ENCODE peak calls at places on chromosomes 13 and 19, in ten cellular contexts. One of them, this sample, is unnamed.

GRCh38 chr19:8148410-8149231 is 771 bp downstream of the FBN3 start:
- DNase-seq in activated T-helper 1 cell treated with anti-CD3 and anti-CD28 coated beads, Interleukin-12 subunit alpha, Interleukin-12 subunit beta, Interleukin-2, Interleukin-4 antibody, amounts not matched to agents 30 ng/mL and 10 ng/mL and 1 ng/mL, durations not matched to agents 14 hours and 24 hours and 36 hours: no peak
- DNase-seq in left ventricle myocardium superior: no peak
- DNase-seq in osteocyte: no peak
- DNase-seq in LoVo: no peak
- DNase-seq in HAP-1: peak; percentile 56
- DNase-seq in stimulated activated CD8-positive, alpha-beta memory T cell treated with anti-CD3 and anti-CD28 coated beads, Interleukin-15, amount 100 ng/mL, for 1 hour: no peak
- DNase-seq in brain microvascular endothelial cell: no peak
- DNase-seq in T-helper 1 cell: no peak
- DNase-seq in substantia nigra: no peak
- DNase-seq in this sample: no peak

GRCh38 chr19:18063463-18063862 is 23.3 kb downstream of the IL12RB1 start:
- DNase-seq in activated T-helper 1 cell treated with anti-CD3 and anti-CD28 coated beads, Interleukin-12 subunit alpha, Interleukin-12 subunit beta, Interleukin-2, Interleukin-4 antibody, amounts not matched to agents 30 ng/mL and 10 ng/mL and 1 ng/mL, durations not matched to agents 14 hours and 24 hours and 36 hours: no peak
- DNase-seq in left ventricle myocardium superior: no peak
- DNase-seq in osteocyte: no peak
- DNase-seq in LoVo: peak; percentile 29
- DNase-seq in HAP-1: no peak
- DNase-seq in stimulated activated CD8-positive, alpha-beta memory T cell treated with anti-CD3 and anti-CD28 coated beads, Interleukin-15, amount 100 ng/mL, for 1 hour: no peak
- DNase-seq in brain microvascular endothelial cell: no peak
- DNase-seq in T-helper 1 cell: no peak
- DNase-seq in substantia nigra: no peak
- DNase-seq in this sample: no peak

GRCh38 chr13:105655046-105655445 is 880.4 kb downstream of the EFNB2 start:
- DNase-seq in activated T-helper 1 cell treated with anti-CD3 and anti-CD28 coated beads, Interleukin-12 subunit alpha, Interleukin-12 subunit beta, Interleukin-2, Interleukin-4 antibody, amounts not matched to agents 30 ng/mL and 10 ng/mL and 1 ng/mL, durations not matched to agents 14 hours and 24 hours and 36 hours: no peak
- DNase-seq in left ventricle myocardium superior: no peak
- DNase-seq in osteocyte: no peak
- DNase-seq in LoVo: peak; percentile 2
- DNase-seq in HAP-1: no peak
- DNase-seq in stimulated activated CD8-positive, alpha-beta memory T cell treated with anti-CD3 and anti-CD28 coated beads, Interleukin-15, amount 100 ng/mL, for 1 hour: no peak
- DNase-seq in brain microvascular endothelial cell: peak; percentile 79
- DNase-seq in T-helper 1 cell: no peak
- DNase-seq in substantia nigra: no peak
- DNase-seq in this sample: no peak

GRCh38 chr13:27481766-27482165 is 31.4 kb upstream of the MTIF3 start:
- DNase-seq in activated T-helper 1 cell treated with anti-CD3 and anti-CD28 coated beads, Interleukin-12 subunit alpha, Interleukin-12 subunit beta, Interleukin-2, Interleukin-4 antibody, amounts not matched to agents 30 ng/mL and 10 ng/mL and 1 ng/mL, durations not matched to agents 14 hours and 24 hours and 36 hours: peak; percentile 9
- DNase-seq in left ventricle myocardium superior: peak; percentile 54
- DNase-seq in osteocyte: no peak
- DNase-seq in LoVo: peak; percentile 9
- DNase-seq in HAP-1: peak; percentile 21
- DNase-seq in stimulated activated CD8-positive, alpha-beta memory T cell treated with anti-CD3 and anti-CD28 coated beads, Interleukin-15, amount 100 ng/mL, for 1 hour: no peak
- DNase-seq in brain microvascular endothelial cell: peak; percentile 39
- DNase-seq in T-helper 1 cell: no peak
- DNase-seq in substantia nigra: no peak
- DNase-seq in this sample: no peak

GRCh38 chr13:47628666-47629065 is 372.4 kb downstream of the SUCLA2 start:
- DNase-seq in activated T-helper 1 cell treated with anti-CD3 and anti-CD28 coated beads, Interleukin-12 subunit alpha, Interleukin-12 subunit beta, Interleukin-2, Interleukin-4 antibody, amounts not matched to agents 30 ng/mL and 10 ng/mL and 1 ng/mL, durations not matched to agents 14 hours and 24 hours and 36 hours: no peak
- DNase-seq in left ventricle myocardium superior: no peak
- DNase-seq in osteocyte: no peak
- DNase-seq in LoVo: no peak
- DNase-seq in HAP-1: no peak
- DNase-seq in stimulated activated CD8-positive, alpha-beta memory T cell treated with anti-CD3 and anti-CD28 coated beads, Interleukin-15, amount 100 ng/mL, for 1 hour: no peak
- DNase-seq in brain microvascular endothelial cell: peak; percentile 74
- DNase-seq in T-helper 1 cell: no peak
- DNase-seq in substantia nigra: no peak
- DNase-seq in this sample: no peak

GRCh38 chr13:112891477-112892401 is 77.3 kb upstream of the MCF2L start:
- DNase-seq in activated T-helper 1 cell treated with anti-CD3 and anti-CD28 coated beads, Interleukin-12 subunit alpha, Interleukin-12 subunit beta, Interleukin-2, Interleukin-4 antibody, amounts not matched to agents 30 ng/mL and 10 ng/mL and 1 ng/mL, durations not matched to agents 14 hours and 24 hours and 36 hours: no peak
- DNase-seq in left ventricle myocardium superior: peak; percentile 25
- DNase-seq in osteocyte: no peak
- DNase-seq in LoVo: no peak
- DNase-seq in HAP-1: no peak
- DNase-seq in stimulated activated CD8-positive, alpha-beta memory T cell treated with anti-CD3 and anti-CD28 coated beads, Interleukin-15, amount 100 ng/mL, for 1 hour: no peak
- DNase-seq in brain microvascular endothelial cell: no peak
- DNase-seq in T-helper 1 cell: no peak
- DNase-seq in substantia nigra: no peak
- DNase-seq in this sample: peak; percentile 70

GRCh38 chr13:111907341-111907880 is 159.5 kb upstream of the SOX1 start:
- DNase-seq in activated T-helper 1 cell treated with anti-CD3 and anti-CD28 coated beads, Interleukin-12 subunit alpha, Interleukin-12 subunit beta, Interleukin-2, Interleukin-4 antibody, amounts not matched to agents 30 ng/mL and 10 ng/mL and 1 ng/mL, durations not matched to agents 14 hours and 24 hours and 36 hours: no peak
- DNase-seq in left ventricle myocardium superior: no peak
- DNase-seq in osteocyte: peak; percentile 69
- DNase-seq in LoVo: no peak
- DNase-seq in HAP-1: no peak
- DNase-seq in stimulated activated CD8-positive, alpha-beta memory T cell treated with anti-CD3 and anti-CD28 coated beads, Interleukin-15, amount 100 ng/mL, for 1 hour: no peak
- DNase-seq in brain microvascular endothelial cell: no peak
- DNase-seq in T-helper 1 cell: no peak
- DNase-seq in substantia nigra: no peak
- DNase-seq in this sample: no peak

GRCh38 chr19:4556574-4557185 is 2.8 kb downstream of the SEMA6B start:
- DNase-seq in activated T-helper 1 cell treated with anti-CD3 and anti-CD28 coated beads, Interleukin-12 subunit alpha, Interleukin-12 subunit beta, Interleukin-2, Interleukin-4 antibody, amounts not matched to agents 30 ng/mL and 10 ng/mL and 1 ng/mL, durations not matched to agents 14 hours and 24 hours and 36 hours: no peak
- DNase-seq in left ventricle myocardium superior: no peak
- DNase-seq in osteocyte: no peak
- DNase-seq in LoVo: peak; percentile 64
- DNase-seq in HAP-1: peak; percentile 27
- DNase-seq in stimulated activated CD8-positive, alpha-beta memory T cell treated with anti-CD3 and anti-CD28 coated beads, Interleukin-15, amount 100 ng/mL, for 1 hour: no peak
- DNase-seq in brain microvascular endothelial cell: no peak
- DNase-seq in T-helper 1 cell: no peak
- DNase-seq in substantia nigra: no peak
- DNase-seq in this sample: no peak

GRCh38 chr13:58574791-58575190 is 943.2 kb downstream of the PCDH17 start:
- DNase-seq in activated T-helper 1 cell treated with anti-CD3 and anti-CD28 coated beads, Interleukin-12 subunit alpha, Interleukin-12 subunit beta, Interleukin-2, Interleukin-4 antibody, amounts not matched to agents 30 ng/mL and 10 ng/mL and 1 ng/mL, durations not matched to agents 14 hours and 24 hours and 36 hours: no peak
- DNase-seq in left ventricle myocardium superior: no peak
- DNase-seq in osteocyte: no peak
- DNase-seq in LoVo: no peak
- DNase-seq in HAP-1: no peak
- DNase-seq in stimulated activated CD8-positive, alpha-beta memory T cell treated with anti-CD3 and anti-CD28 coated beads, Interleukin-15, amount 100 ng/mL, for 1 hour: no peak
- DNase-seq in brain microvascular endothelial cell: no peak
- DNase-seq in T-helper 1 cell: no peak
- DNase-seq in substantia nigra: no peak
- DNase-seq in this sample: no peak

GRCh38 chr13:62997038-62997619 is 1581.5 kb upstream of the PCDH20 start:
- DNase-seq in activated T-helper 1 cell treated with anti-CD3 and anti-CD28 coated beads, Interleukin-12 subunit alpha, Interleukin-12 subunit beta, Interleukin-2, Interleukin-4 antibody, amounts not matched to agents 30 ng/mL and 10 ng/mL and 1 ng/mL, durations not matched to agents 14 hours and 24 hours and 36 hours: no peak
- DNase-seq in left ventricle myocardium superior: no peak
- DNase-seq in osteocyte: no peak
- DNase-seq in LoVo: no peak
- DNase-seq in HAP-1: no peak
- DNase-seq in stimulated activated CD8-positive, alpha-beta memory T cell treated with anti-CD3 and anti-CD28 coated beads, Interleukin-15, amount 100 ng/mL, for 1 hour: no peak
- DNase-seq in brain microvascular endothelial cell: no peak
- DNase-seq in T-helper 1 cell: no peak
- DNase-seq in substantia nigra: no peak
- DNase-seq in this sample: no peak

GRCh38 chr19:2054763-2055162 is 3.7 kb upstream of the MKNK2 start:
- DNase-seq in activated T-helper 1 cell treated with anti-CD3 and anti-CD28 coated beads, Interleukin-12 subunit alpha, Interleukin-12 subunit beta, Interleukin-2, Interleukin-4 antibody, amounts not matched to agents 30 ng/mL and 10 ng/mL and 1 ng/mL, durations not matched to agents 14 hours and 24 hours and 36 hours: no peak
- DNase-seq in left ventricle myocardium superior: no peak
- DNase-seq in osteocyte: no peak
- DNase-seq in LoVo: no peak
- DNase-seq in HAP-1: no peak
- DNase-seq in stimulated activated CD8-positive, alpha-beta memory T cell treated with anti-CD3 and anti-CD28 coated beads, Interleukin-15, amount 100 ng/mL, for 1 hour: no peak
- DNase-seq in brain microvascular endothelial cell: no peak
- DNase-seq in T-helper 1 cell: no peak
- DNase-seq in substantia nigra: no peak
- DNase-seq in this sample: no peak

GRCh38 chr13:44142911-44143665 is 230.5 kb upstream of the SERP2 start:
- DNase-seq in activated T-helper 1 cell treated with anti-CD3 and anti-CD28 coated beads, Interleukin-12 subunit alpha, Interleukin-12 subunit beta, Interleukin-2, Interleukin-4 antibody, amounts not matched to agents 30 ng/mL and 10 ng/mL and 1 ng/mL, durations not matched to agents 14 hours and 24 hours and 36 hours: no peak
- DNase-seq in left ventricle myocardium superior: no peak
- DNase-seq in osteocyte: no peak
- DNase-seq in LoVo: peak; percentile 80
- DNase-seq in HAP-1: no peak
- DNase-seq in stimulated activated CD8-positive, alpha-beta memory T cell treated with anti-CD3 and anti-CD28 coated beads, Interleukin-15, amount 100 ng/mL, for 1 hour: no peak
- DNase-seq in brain microvascular endothelial cell: peak; percentile 80
- DNase-seq in T-helper 1 cell: no peak
- DNase-seq in substantia nigra: no peak
- DNase-seq in this sample: no peak

This sample was measured in NCI-H2107.